ENCODE peak calls at places on chromosome 18, in five cellular contexts. T is HL-60, I is NCI-H146, Y is memory B cell, D is HTR-8/SVneo. Q is an unnamed sample.

GRCh38 chr18:75364512-75364911 is 63.0 kb downstream of the SMIM21 start:
- DNase-seq in T (peak), I (no peak), Y (no peak), D (no peak), Q (no peak)

GRCh38 chr18:62242955-62243354 is 55.9 kb downstream of the RELCH start:
- DNase-seq in T (no peak), I (no peak), Y (no peak), D (no peak), Q (no peak)

GRCh38 chr18:61908661-61909060 is 15.9 kb upstream of the RNF152 start:
- DNase-seq in T (no peak), I (no peak), Y (no peak), D (no peak), Q (no peak)

GRCh38 chr18:74869904-74870863 is 272.5 kb downstream of the ZNF407 start:
- DNase-seq in T (no peak), I (no peak), Y (no peak), D (no peak), Q (no peak)

GRCh38 chr18:47968721-47969120 is 38.3 kb upstream of the SMAD2 start:
- DNase-seq in T (no peak), I (no peak), Y (no peak), D (no peak), Q (no peak)

GRCh38 chr18:32684940-32685339 is 87.9 kb downstream of the KLHL14 start:
- DNase-seq in T (no peak), I (no peak), Y (no peak), D (no peak), Q (no peak)

GRCh38 chr18:13382990-13383821 is 164.6 kb downstream of the LDLRAD4 start:
- DNase-seq in T (no peak), I (no peak), Y (no peak), D (no peak), Q (no peak)

GRCh38 chr18:54830260-54830659 is 2.0 kb downstream of the RAB27B start:
- DNase-seq in T (no peak), I (no peak), Y (no peak), D (no peak), Q (no peak)

GRCh38 chr18:37545461-37545860 is 20.1 kb downstream of the CELF4 start:
- DNase-seq in T (no peak), I (no peak), Y (no peak), D (no peak), Q (no peak)

GRCh38 chr18:33844232-33844631 is 266.2 kb downstream of the ASXL3 start:
- DNase-seq in T (no peak), I (no peak), Y (no peak), D (no peak), Q (no peak)

GRCh38 chr18:39618265-39619003 is 2052.8 kb upstream of the CELF4 start:
- DNase-seq in T (no peak), I (no peak), Y (no peak), D (no peak), Q (no peak)

GRCh38 chr18:79387214-79387613 is 8.5 kb upstream of the NFATC1 start:
- DNase-seq in T (no peak), I (no peak), Y (no peak), D (no peak), Q (no peak)

GRCh38 chr18:74689251-74689650 is 91.6 kb downstream of the ZNF407 start:
- DNase-seq in T (no peak), I (no peak), Y (no peak), D (no peak), Q (no peak)

GRCh38 chr18:6327895-6328623 is 86.7 kb downstream of the L3MBTL4 start:
- DNase-seq in T (no peak), I (no peak), Y (no peak), D (no peak), Q (no peak)

GRCh38 chr18:63336366-63337099 is 17.0 kb upstream of the BCL2 start:
- DNase-seq in T (no peak), I (no peak), Y (no peak), D (peak), Q (no peak)

GRCh38 chr18:21163647-21164625 is 52.3 kb upstream of the ROCK1 start:
- DNase-seq in T (peak), I (no peak), Y (no peak), D (peak), Q (no peak)

Q was measured in right lobe of liver.